ENCODE peak calls at places on chromosomes 12 and 14, in four cellular contexts. Y is HepG2, Q is WTC11, D is K562. X is an unnamed sample.

GRCh38 chr12:89551747-89552146 is 25.9 kb upstream of the POC1B start:
- DNase-seq in Y (no peak), D (no peak), Q (no peak), X (no peak)

GRCh38 chr14:72699852-72700257 is 194.0 kb downstream of the DPF3 start:
- DNase-seq in D (peak), Q (no peak), Y (no peak), X (peak)

GRCh38 chr14:25049559-25050493 is at the start of gene STXBP6:
- DNase-seq in Y (peak), Q (peak), D (peak), X (peak)

GRCh38 chr12:69425417-69425816 is 44.8 kb upstream of the FRS2 start:
- DNase-seq in Q (no peak), D (peak), Y (no peak), X (no peak)

GRCh38 chr14:69291891-69292586 is 32.1 kb downstream of the GALNT16 start:
- DNase-seq in Y (no peak), D (no peak), Q (no peak), X (no peak)

GRCh38 chr12:129909051-129910020 is 5.5 kb upstream of the TMEM132D start:
- DNase-seq in Q (no peak), D (no peak), Y (no peak), X (no peak)

GRCh38 chr12:65449400-65449799 is 170.9 kb downstream of the MSRB3 start:
- DNase-seq in Q (no peak), Y (no peak), D (no peak), X (no peak)

GRCh38 chr12:119178544-119179334 is at the start of gene HSPB8:
- DNase-seq in Y (peak), D (peak), Q (peak), X (peak)

GRCh38 chr14:92475451-92476187 is 38.0 kb upstream of the RIN3 start:
- DNase-seq in D (no peak), Q (no peak), Y (peak), X (no peak)

GRCh38 chr14:103746706-103747105 is 31.1 kb downstream of the ZFYVE21 start:
- DNase-seq in D (peak), Q (no peak), Y (no peak), X (no peak)

GRCh38 chr14:51872396-51872795 is 12.0 kb downstream of the GNG2 start:
- DNase-seq in D (no peak), Q (no peak), Y (no peak), X (no peak)

GRCh38 chr14:51870620-51871019 is 10.2 kb downstream of the GNG2 start:
- DNase-seq in Q (no peak), Y (no peak), D (no peak), X (no peak)

GRCh38 chr14:51869426-51870113 is 9.2 kb downstream of the GNG2 start:
- DNase-seq in Q (no peak), D (no peak), Y (no peak), X (no peak)

GRCh38 chr14:51871846-51872245 is 11.4 kb downstream of the GNG2 start:
- DNase-seq in D (no peak), Y (no peak), Q (no peak), X (no peak)

DNA sequence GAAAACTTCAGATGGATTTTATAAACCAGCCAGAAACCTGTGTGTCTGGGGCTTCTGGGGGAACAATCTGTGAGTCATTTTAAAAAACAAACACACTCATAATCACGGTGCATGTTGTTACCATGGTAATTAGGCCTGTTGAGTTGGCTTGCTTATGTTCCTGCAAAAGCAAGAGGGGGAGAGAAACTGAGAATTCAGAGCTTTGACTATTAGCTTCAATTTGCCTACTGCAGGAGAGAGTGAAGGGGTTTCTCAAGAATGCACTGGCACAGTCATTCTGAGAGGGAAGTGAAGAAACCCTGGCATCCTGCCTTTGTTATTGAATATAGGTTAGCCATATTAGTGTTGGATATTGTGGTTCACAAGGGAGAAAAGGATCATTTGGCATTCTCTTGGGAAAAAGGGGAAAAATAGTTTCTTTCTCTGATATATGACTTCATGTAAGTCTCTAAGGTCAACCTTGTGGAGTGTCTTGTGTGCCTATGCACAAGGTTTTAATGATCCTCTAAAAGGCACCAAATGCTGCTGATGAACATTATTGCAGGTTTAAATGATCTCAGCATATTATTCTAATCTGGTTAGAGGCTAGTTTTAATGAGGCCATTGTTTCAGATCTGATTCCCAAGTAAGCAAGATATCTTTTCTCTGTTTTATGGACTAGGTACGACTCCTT is 12.9 kb downstream of the GNG2 start:
- DNase-seq in Q (no peak), Y (no peak), D (no peak), X (peak)
- TF ChIP-seq NR3C1 in Q (no peak), Y (no peak), D (no peak), X (no peak)

DNA sequence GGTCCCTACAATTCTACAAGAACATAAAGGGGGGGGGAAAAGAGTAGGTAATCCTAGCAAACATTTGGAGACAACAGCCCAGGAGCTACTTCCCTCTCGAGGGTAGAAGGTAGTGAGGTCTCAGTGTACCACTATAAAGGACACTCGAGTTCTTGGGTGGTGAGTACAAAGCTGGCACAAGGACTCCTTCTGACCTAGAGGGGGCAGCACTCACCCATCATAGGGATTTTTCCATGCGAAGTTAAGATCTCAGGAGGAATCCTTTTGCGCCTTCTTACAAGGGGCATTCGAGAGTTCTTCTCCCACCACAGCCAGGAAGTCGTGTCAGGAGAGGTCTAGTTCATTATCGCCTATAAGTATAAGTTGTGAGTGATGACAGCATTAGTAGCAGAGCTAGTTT is 200.2 kb upstream of the RBM19 start:
- DNase-seq in Y (peak), D (peak), Q (peak), X (peak)
- TF ChIP-seq NR3C1 in Y (no peak), D (no peak), Q (no peak), X (no peak)

GRCh38 chr14:35343709-35344474 is 51.7 kb downstream of the PSMA6 start:
- DNase-seq in Y (no peak), Q (no peak), D (no peak), X (no peak)
- TF ChIP-seq NR3C1 in Y (no peak), Q (no peak), D (no peak), X (no peak)

GRCh38 chr14:98227727-98228111 is 1044.3 kb downstream of the BCL11B start:
- DNase-seq in Y (no peak), Q (no peak), D (no peak), X (no peak)

GRCh38 chr14:98234208-98234607 is 1037.8 kb downstream of the BCL11B start:
- DNase-seq in Q (no peak), Y (no peak), D (no peak), X (no peak)

GRCh38 chr14:98229676-98230366 is 1042.2 kb downstream of the BCL11B start:
- DNase-seq in D (no peak), Q (no peak), Y (no peak), X (no peak)

GRCh38 chr14:98233656-98234055 is 1038.3 kb downstream of the BCL11B start:
- DNase-seq in D (no peak), Y (no peak), Q (no peak), X (no peak)

DNA sequence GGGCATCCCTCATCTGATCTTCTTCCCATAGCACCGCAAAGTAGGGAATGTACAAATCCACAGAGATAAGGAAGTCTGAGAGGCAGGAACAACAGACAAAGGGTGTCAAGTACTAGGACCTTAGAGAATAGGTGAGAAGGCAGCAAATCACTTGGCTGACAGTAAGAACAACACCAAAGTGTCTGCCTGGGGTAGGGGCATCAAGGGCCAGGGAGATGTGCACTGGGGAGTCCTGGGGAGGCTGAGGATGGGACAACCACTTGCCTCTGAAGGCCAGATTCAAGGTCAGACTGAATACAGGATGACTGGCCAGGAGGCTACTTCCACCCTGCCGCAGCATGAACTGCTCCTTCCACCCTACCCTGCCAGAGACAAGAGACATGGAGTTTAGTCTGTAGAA is 1040.8 kb downstream of the BCL11B start:
- DNase-seq in Q (no peak), Y (no peak), D (no peak), X (no peak)
- TF ChIP-seq NR3C1 in Q (no peak), Y (no peak), D (no peak), X (no peak)

DNA sequence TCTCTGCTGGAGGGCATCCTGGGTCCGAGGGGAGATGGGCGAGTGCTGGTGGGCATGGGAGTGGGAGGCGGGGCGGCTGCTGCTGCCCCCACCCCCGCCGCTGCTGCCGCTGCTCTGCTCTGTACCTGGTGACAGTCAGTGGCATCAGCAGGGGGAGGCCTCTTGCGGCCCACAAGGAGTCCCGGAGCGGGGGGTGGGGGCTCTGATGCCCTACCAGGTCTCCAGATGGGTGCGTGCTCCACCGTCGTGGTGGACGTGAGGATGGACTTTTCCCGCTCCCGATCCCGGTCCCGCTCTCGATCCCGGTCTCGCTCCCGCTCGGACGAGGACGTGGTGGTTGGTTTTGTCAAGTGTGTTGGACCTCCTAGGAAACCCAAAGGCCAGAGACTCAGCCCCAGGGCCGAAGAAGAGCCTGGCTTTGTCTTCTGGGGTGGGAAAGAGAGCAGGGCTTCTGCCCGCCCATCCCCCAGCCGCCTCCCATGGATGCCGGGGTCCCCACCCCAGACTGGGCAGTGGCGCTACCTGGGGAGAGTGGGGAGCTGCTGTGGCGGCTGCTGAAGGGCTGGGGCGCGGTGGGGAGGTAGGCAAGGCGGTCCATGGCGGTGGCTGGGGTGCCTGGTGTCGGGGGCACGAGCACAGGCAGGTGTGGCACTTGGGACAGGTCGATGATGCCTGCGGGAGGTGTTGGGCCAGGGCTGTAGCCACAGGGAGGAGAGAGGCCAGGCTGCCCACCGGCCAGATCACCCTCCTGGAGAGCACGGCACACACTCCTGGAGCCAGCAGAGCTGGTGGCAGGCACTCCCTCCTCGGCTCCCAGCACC is 45.4 kb downstream of the RFLNA start:
- DNase-seq in Y (no peak), D (no peak), Q (no peak), X (no peak)
- TF ChIP-seq NR3C1 in Y (no peak), D (no peak), Q (no peak), X (no peak)

DNA sequence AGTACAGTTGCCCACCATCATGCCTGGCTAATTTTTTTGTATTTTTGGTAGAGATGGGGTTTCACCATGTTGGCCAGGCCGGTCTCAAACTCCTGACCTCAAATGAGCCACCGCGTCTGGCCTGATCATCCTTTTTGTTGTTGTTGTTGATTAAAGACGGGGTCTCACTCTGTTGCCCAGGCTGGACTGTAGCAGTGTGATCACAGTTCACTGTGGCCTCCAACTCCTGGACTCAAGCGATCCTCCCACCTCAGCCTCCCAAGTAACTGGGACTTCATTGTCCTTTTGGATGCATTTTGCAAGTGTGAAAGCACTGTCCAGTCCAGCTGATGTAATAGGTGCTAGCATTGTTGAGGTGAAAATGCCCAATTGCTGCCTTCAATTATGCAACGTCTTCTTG is 27.1 kb upstream of the ATXN2 start:
- DNase-seq in Y (no peak), Q (no peak), D (no peak), X (no peak)
- TF ChIP-seq NR3C1 in Y (no peak), Q (no peak), D (no peak), X (no peak)